ENCODE peak calls at places on chromosomes 2 and 18, in five cellular contexts. T is GM12864, H is epithelial cell of esophagus, G is H1, K is lower lobe of right lung. L is an unnamed sample.

GRCh38 chr2:27805180-27805579 is 33.7 kb downstream of the MRPL33 start:
- DNase-seq in K (no peak), T (no peak), G (no peak), H (no peak), L (no peak)

GRCh38 chr2:187964742-187965141 is 326.9 kb upstream of the GULP1 start:
- DNase-seq in G (no peak), K (no peak), H (peak; percentile 80), T (no peak), L (no peak)

GRCh38 chr18:8188196-8188595 is 421.0 kb upstream of the RAB12 start:
- DNase-seq in T (no peak), H (peak; percentile 43), G (no peak), K (no peak), L (no peak)

GRCh38 chr18:36761186-36761698 is 67.6 kb downstream of the TPGS2 start:
- DNase-seq in K (no peak), G (no peak), H (no peak), T (no peak), L (no peak)

GRCh38 chr18:49476664-49477411 is 10.2 kb downstream of the C18orf32 start:
- DNase-seq in H (peak; percentile 68), K (peak; percentile 62), T (no peak), G (no peak), L (no peak)

GRCh38 chr2:1708476-1709334 is 35.6 kb downstream of the PXDN start:
- DNase-seq in K (no peak), T (no peak), G (no peak), H (peak; percentile 87), L (no peak)

GRCh38 chr18:77208969-77209368 is 40.7 kb upstream of the GALR1 start:
- DNase-seq in K (no peak), T (peak; percentile 47), G (no peak), H (peak; percentile 17), L (no peak)

GRCh38 chr2:118689456-118689855 is 158.0 kb downstream of the EN1 start:
- DNase-seq in H (no peak), G (no peak), K (no peak), T (no peak), L (no peak)

GRCh38 chr2:169513926-169514325 is 4.4 kb downstream of the KLHL41 start:
- DNase-seq in T (no peak), H (no peak), K (no peak), G (no peak), L (no peak)

GRCh38 chr2:63035686-63036085 is 14.9 kb upstream of the OTX1 start:
- DNase-seq in T (no peak), G (no peak), H (no peak), K (no peak), L (no peak)

GRCh38 chr2:219870023-219870422 is 242.6 kb downstream of the SLC4A3 start:
- DNase-seq in K (no peak), T (no peak), H (peak; percentile 47), G (no peak), L (no peak)

GRCh38 chr18:13147146-13147545 is 71.4 kb upstream of the LDLRAD4 start:
- DNase-seq in K (peak; percentile 74), H (no peak), T (no peak), G (no peak), L (no peak)

GRCh38 chr2:8986327-8986976 is 17.0 kb downstream of the MBOAT2 start:
- DNase-seq in H (no peak), G (peak; percentile 71), T (no peak), K (no peak), L (peak; percentile 54)

GRCh38 chr2:157932480-157933205 is 56.5 kb upstream of the ACVR1 start:
- DNase-seq in H (no peak), T (no peak), G (peak; percentile 53), K (no peak), L (no peak)

GRCh38 chr2:153766415-153766814 is 105.3 kb upstream of the GALNT13 start:
- DNase-seq in H (no peak), K (no peak), G (no peak), T (no peak), L (no peak)

GRCh38 chr2:85438291-85439110 is 20.0 kb downstream of the SH2D6 start:
- DNase-seq in G (no peak), T (no peak), H (no peak), K (no peak), L (no peak)

GRCh38 chr18:36405611-36406010 is 108.1 kb downstream of the FHOD3 start:
- DNase-seq in G (no peak), H (no peak), K (no peak), T (no peak), L (no peak)

GRCh38 chr2:189783451-189783926 is 650 bp downstream of the ORMDL1 start:
- DNase-seq in G (no peak), K (no peak), T (no peak), H (no peak), L (no peak)

GRCh38 chr18:22282311-22283235 is 113.2 kb downstream of the GATA6 start:
- DNase-seq in H (peak; percentile 83), K (no peak), G (no peak), T (no peak), L (no peak)

GRCh38 chr2:130755234-130756040 is at the start of gene AMER3:
- DNase-seq in H (no peak), T (no peak), G (peak; percentile 59), K (no peak), L (no peak)

GRCh38 chr2:190267302-190267701 is 52.3 kb downstream of the HIBCH start:
- DNase-seq in H (peak; percentile 76), G (no peak), T (no peak), K (no peak), L (no peak)

GRCh38 chr2:144583741-144584453 is 64.0 kb upstream of the ZEB2 start:
- DNase-seq in G (no peak), K (no peak), H (peak; percentile 86), T (no peak), L (no peak)

GRCh38 chr2:219886615-219887014 is 259.2 kb downstream of the SLC4A3 start:
- DNase-seq in T (no peak), G (no peak), K (no peak), H (peak; percentile 68), L (no peak)

GRCh38 chr2:181070119-181070833 is 89.9 kb downstream of the UBE2E3 start:
- DNase-seq in H (peak; percentile 81), T (no peak), K (no peak), G (no peak), L (no peak)

GRCh38 chr2:45771251-45771650 is 119.8 kb downstream of the PRKCE start:
- DNase-seq in G (no peak), H (no peak), K (peak; percentile 68), T (no peak), L (no peak)

GRCh38 chr2:216221806-216222205 is 112.7 kb downstream of the XRCC5 start:
- DNase-seq in H (peak; percentile 47), G (no peak), K (no peak), T (no peak), L (no peak)

GRCh38 chr2:85018049-85018447 is 47.1 kb downstream of the KCMF1 start:
- DNase-seq in G (no peak), H (no peak), K (no peak), T (no peak), L (no peak)

GRCh38 chr2:212428685-212429480 is 109.7 kb downstream of the ERBB4 start:
- DNase-seq in G (no peak), T (no peak), K (no peak), H (no peak), L (no peak)

GRCh38 chr2:195202163-195202845 is 454.7 kb upstream of the SLC39A10 start:
- DNase-seq in H (peak; percentile 24), G (no peak), T (no peak), K (no peak), L (no peak)

GRCh38 chr2:136638193-136638592 is 127.2 kb upstream of the THSD7B start:
- DNase-seq in K (no peak), T (no peak), H (peak; percentile 11), G (no peak), L (no peak)

GRCh38 chr2:217149087-217149660 is 289.3 kb upstream of the TNP1 start:
- DNase-seq in H (no peak), K (no peak), T (no peak), G (no peak), L (no peak)

GRCh38 chr2:216372761-216373291 is 543 bp upstream of the MARCHF4 start:
- DNase-seq in T (no peak), K (no peak), H (peak; percentile 72), G (no peak), L (no peak)

GRCh38 chr2:71006955-71007799 is 12.5 kb upstream of the TEX261 start:
- DNase-seq in G (no peak), T (no peak), H (no peak), K (no peak), L (no peak)
- TF ChIP-seq CTCF in G (no peak), T (no peak), H (no peak), K (no peak), L (no peak)

DNA sequence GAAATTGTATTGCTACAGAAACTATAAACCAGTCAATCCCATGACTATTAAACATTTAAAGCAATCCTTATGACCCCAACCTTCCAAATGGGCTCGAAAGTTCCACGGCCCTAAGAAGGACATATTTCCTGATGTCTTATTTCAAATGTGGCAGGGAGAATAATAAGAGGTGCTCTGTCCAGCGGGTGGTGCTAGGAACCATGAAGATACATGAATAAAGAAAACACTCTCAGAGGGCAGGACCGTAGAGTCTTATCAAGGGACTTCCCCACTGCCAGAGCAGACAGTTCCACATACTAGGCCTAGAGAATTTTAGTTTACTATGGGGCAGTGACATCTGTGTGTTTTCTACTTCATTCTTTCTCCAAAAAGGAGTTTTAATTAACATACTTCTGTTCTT is 187.1 kb upstream of the PIK3C3 start:
- DNase-seq in T (no peak), K (no peak), G (no peak), H (peak; percentile 82), L (peak; percentile 9)
- TF ChIP-seq CTCF in T (no peak), K (no peak), G (no peak), H (peak; percentile 60), L (no peak)

GRCh38 chr2:224039080-224039769 is at the start of gene SERPINE2:
- DNase-seq in H (peak; percentile 65), T (no peak), K (no peak), G (peak; percentile 83), L (peak; percentile 64)
- TF ChIP-seq CTCF in H (peak; percentile 43), T (no peak), K (peak; percentile 10), G (peak; percentile 60), L (no peak)

GRCh38 chr2:80073134-80073561 is 231.4 kb downstream of the LRRTM1 start:
- DNase-seq in T (peak; percentile 3), H (peak; percentile 63), K (no peak), G (no peak), L (peak; percentile 52)
- TF ChIP-seq CTCF in T (peak; percentile 56), H (peak; percentile 72), K (peak; percentile 64), G (peak; percentile 21), L (peak; percentile 69)

GRCh38 chr2:39696838-39697237 is 31.1 kb downstream of the TMEM178A start:
- DNase-seq in T (no peak), G (no peak), K (no peak), H (peak; percentile 44), L (no peak)
- TF ChIP-seq CTCF in T (no peak), G (no peak), K (peak; percentile 37), H (peak; percentile 20), L (no peak)

GRCh38 chr2:177767768-177768167 is 304.8 kb downstream of the PDE11A start:
- DNase-seq in T (no peak), H (no peak), K (no peak), G (no peak), L (no peak)

GRCh38 chr2:177771191-177771590 is 301.4 kb downstream of the PDE11A start:
- DNase-seq in H (peak; percentile 34), T (no peak), K (no peak), G (no peak), L (no peak)

GRCh38 chr2:177778472-177778871 is 294.1 kb downstream of the PDE11A start:
- DNase-seq in K (no peak), H (no peak), G (no peak), T (no peak), L (no peak)

GRCh38 chr2:177772529-177772928 is 300.0 kb downstream of the PDE11A start:
- DNase-seq in T (peak; percentile 7), G (no peak), H (peak; percentile 43), K (no peak), L (no peak)
- TF ChIP-seq CTCF in T (peak; percentile 47), G (no peak), H (peak; percentile 58), K (peak; percentile 49), L (peak; percentile 85)